ENCODE peak calls at places on chromosomes 4 and X, in ten cellular contexts. G is mesenchymal stem cell; R is amygdala; F is nephron progenitor cell; Y is Right ventricle myocardium inferior; O is activated naive CD4-positive, alpha-beta T cell treated with anti-CD3 and anti-CD28 coated beads for 36 hours; A is sciatic nerve; C is NCI-H1105 treated with DMSO at 0.1 percent for 48 hours; T is EH; J is RWPE1. S is an unnamed sample.

GRCh38 chr4:7004331-7004730 is 38.8 kb upstream of the TADA2B start:
- DNase-seq in C (no peak), G (peak), R (no peak), O (no peak), Y (no peak), T (peak), A (peak), F (no peak), J (peak), S (no peak)

GRCh38 chr4:152283806-152284470 is 252.0 kb downstream of the FBXW7 start:
- DNase-seq in Y (no peak), J (peak), G (peak), O (no peak), F (no peak), R (no peak), A (no peak), T (peak), C (no peak), S (no peak)

GRCh38 chr4:40749717-40750460 is at the start of gene NSUN7:
- DNase-seq in O (peak), G (peak), R (no peak), A (peak), C (peak), T (no peak), Y (peak), F (peak), J (peak), S (peak)

GRCh38 chr4:104942990-104943758 is 203.5 kb upstream of the TET2 start:
- DNase-seq in O (no peak), R (no peak), C (no peak), T (no peak), G (no peak), Y (no peak), F (no peak), A (no peak), J (no peak), S (no peak)

GRCh38 chr4:71026086-71026485 is 32.6 kb downstream of the DCK start:
- DNase-seq in A (no peak), Y (no peak), J (peak), C (no peak), F (no peak), O (no peak), T (peak), G (peak), R (no peak), S (no peak)

GRCh38 chrX:24154490-24155034 is 5.0 kb downstream of the ZFX start:
- DNase-seq in O (no peak), T (peak), Y (no peak), J (no peak), C (no peak), A (no peak), G (no peak), R (no peak), F (no peak), S (no peak)

GRCh38 chrX:8960809-8961413 is 73.0 kb downstream of the FAM9B start:
- DNase-seq in A (no peak), R (no peak), C (no peak), O (no peak), F (no peak), Y (no peak), J (no peak), G (no peak), T (peak), S (no peak)

GRCh38 chrX:140507982-140508305 is 3.1 kb upstream of the SOX3 start:
- DNase-seq in G (no peak), F (peak), T (no peak), A (no peak), C (peak), J (no peak), Y (no peak), R (peak), O (no peak), S (peak)

GRCh38 chr4:129163427-129163826 is 67.5 kb downstream of the C4orf33 start:
- DNase-seq in C (no peak), F (no peak), A (no peak), R (no peak), Y (no peak), T (no peak), G (no peak), O (no peak), J (no peak), S (no peak)